ENCODE peak calls at places on chromosomes 13 and 19, in five cellular contexts. One of them, this sample, is unnamed.

GRCh38 chr13:72760189-72760588 is 21.5 kb downstream of the DIS3 start:
- DNase-seq in IMR-90: no peak
- DNase-seq in colonic mucosa: no peak
- DNase-seq in CD8-positive, alpha-beta T cell: no peak
- DNase-seq in H9: no peak
- DNase-seq in this sample: no peak

GRCh38 chr19:41928754-41929535 is 696 bp upstream of the ERFL start:
- DNase-seq in colonic mucosa: peak; percentile 47
- DNase-seq in H9: no peak
- DNase-seq in CD8-positive, alpha-beta T cell: no peak
- DNase-seq in IMR-90: no peak
- DNase-seq in this sample: no peak

GRCh38 chr19:34184880-34185491 is 12.7 kb downstream of the LSM14A start:
- DNase-seq in IMR-90: no peak
- DNase-seq in colonic mucosa: no peak
- DNase-seq in CD8-positive, alpha-beta T cell: peak; percentile 9
- DNase-seq in H9: no peak
- DNase-seq in this sample: no peak

GRCh38 chr19:50815443-50815842 is 8.1 kb downstream of the KLK1 start:
- DNase-seq in colonic mucosa: no peak
- DNase-seq in CD8-positive, alpha-beta T cell: no peak
- DNase-seq in H9: no peak
- DNase-seq in IMR-90: no peak
- DNase-seq in this sample: no peak

GRCh38 chr19:40539070-40539469 is 37.6 kb upstream of the SHKBP1 start:
- DNase-seq in CD8-positive, alpha-beta T cell: no peak
- DNase-seq in H9: no peak
- DNase-seq in colonic mucosa: no peak
- DNase-seq in IMR-90: no peak
- DNase-seq in this sample: no peak

GRCh38 chr19:50658438-50659317 is 9.4 kb downstream of the C19orf81 start:
- DNase-seq in colonic mucosa: peak; percentile 49
- DNase-seq in H9: peak; percentile 94
- DNase-seq in CD8-positive, alpha-beta T cell: peak; percentile 67
- DNase-seq in IMR-90: peak; percentile 64
- DNase-seq in this sample: peak; percentile 16

GRCh38 chr13:96403241-96403640 is 313.3 kb downstream of the HS6ST3 start:
- DNase-seq in H9: no peak
- DNase-seq in IMR-90: no peak
- DNase-seq in colonic mucosa: no peak
- DNase-seq in CD8-positive, alpha-beta T cell: no peak
- DNase-seq in this sample: no peak

GRCh38 chr19:13302521-13303270 is 152.5 kb downstream of the IER2 start:
- DNase-seq in H9: no peak
- DNase-seq in colonic mucosa: no peak
- DNase-seq in CD8-positive, alpha-beta T cell: no peak
- DNase-seq in IMR-90: no peak
- DNase-seq in this sample: no peak

GRCh38 chr13:39684531-39685137 is 29.2 kb downstream of the COG6 start:
- DNase-seq in H9: no peak
- DNase-seq in colonic mucosa: no peak
- DNase-seq in IMR-90: peak; percentile 65
- DNase-seq in CD8-positive, alpha-beta T cell: no peak
- DNase-seq in this sample: no peak

GRCh38 chr19:14519860-14520407 is 1.7 kb upstream of the DNAJB1 start:
- DNase-seq in IMR-90: peak; percentile 88
- DNase-seq in H9: no peak
- DNase-seq in CD8-positive, alpha-beta T cell: no peak
- DNase-seq in colonic mucosa: peak; percentile 53
- DNase-seq in this sample: no peak

GRCh38 chr19:10299545-10300458 is 9.8 kb downstream of the ZGLP1 start:
- DNase-seq in H9: no peak
- DNase-seq in CD8-positive, alpha-beta T cell: no peak
- DNase-seq in IMR-90: no peak
- DNase-seq in colonic mucosa: no peak
- DNase-seq in this sample: no peak

GRCh38 chr13:75489502-75490263 is 7.7 kb upstream of the TBC1D4 start:
- DNase-seq in IMR-90: peak; percentile 69
- DNase-seq in H9: no peak
- DNase-seq in colonic mucosa: peak; percentile 43
- DNase-seq in CD8-positive, alpha-beta T cell: no peak
- DNase-seq in this sample: no peak

GRCh38 chr13:95153647-95154405 is 147.4 kb downstream of the ABCC4 start:
- DNase-seq in H9: no peak
- DNase-seq in CD8-positive, alpha-beta T cell: no peak
- DNase-seq in IMR-90: peak; percentile 21
- DNase-seq in colonic mucosa: no peak
- DNase-seq in this sample: no peak

GRCh38 chr13:78317030-78317429 is 286.3 kb downstream of the POU4F1 start:
- DNase-seq in CD8-positive, alpha-beta T cell: no peak
- DNase-seq in IMR-90: no peak
- DNase-seq in H9: no peak
- DNase-seq in colonic mucosa: no peak
- DNase-seq in this sample: no peak
- TF ChIP-seq CTCF in CD8-positive, alpha-beta T cell: no peak
- TF ChIP-seq CTCF in IMR-90: no peak
- TF ChIP-seq CTCF in H9: peak; percentile 62
- TF ChIP-seq CTCF in colonic mucosa: peak; percentile 12
- TF ChIP-seq CTCF in this sample: no peak

DNA sequence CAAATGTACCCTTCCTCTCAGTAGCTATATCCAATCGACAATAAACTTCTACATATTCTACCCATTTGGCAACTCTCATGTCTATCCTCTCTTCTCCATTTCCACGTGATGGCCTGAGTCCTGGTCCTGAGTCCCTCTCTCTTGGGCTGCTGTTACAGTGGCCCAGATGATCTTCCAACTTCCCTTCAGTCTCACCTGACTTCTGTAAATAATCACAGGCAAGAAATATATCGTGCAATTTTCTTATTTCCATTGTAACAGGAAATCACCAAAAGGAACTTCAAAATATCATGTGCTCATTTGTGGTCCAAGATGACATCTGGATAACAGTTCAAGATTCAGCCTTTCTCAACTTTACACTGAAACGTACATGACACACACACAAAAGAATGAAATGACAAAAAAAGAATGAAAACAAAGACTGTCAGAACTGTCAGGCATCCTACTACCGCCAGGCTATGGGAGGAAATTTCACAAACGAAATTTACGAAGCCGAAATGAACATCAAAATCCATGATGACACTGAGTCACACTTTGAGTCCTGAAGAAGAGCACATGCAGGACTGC is 22.0 kb upstream of the RAP2A start:
- DNase-seq in IMR-90: no peak
- DNase-seq in colonic mucosa: no peak
- DNase-seq in H9: no peak
- DNase-seq in CD8-positive, alpha-beta T cell: no peak
- DNase-seq in this sample: no peak
- TF ChIP-seq CTCF in IMR-90: no peak
- TF ChIP-seq CTCF in colonic mucosa: no peak
- TF ChIP-seq CTCF in H9: no peak
- TF ChIP-seq CTCF in CD8-positive, alpha-beta T cell: no peak
- TF ChIP-seq CTCF in this sample: no peak

DNA sequence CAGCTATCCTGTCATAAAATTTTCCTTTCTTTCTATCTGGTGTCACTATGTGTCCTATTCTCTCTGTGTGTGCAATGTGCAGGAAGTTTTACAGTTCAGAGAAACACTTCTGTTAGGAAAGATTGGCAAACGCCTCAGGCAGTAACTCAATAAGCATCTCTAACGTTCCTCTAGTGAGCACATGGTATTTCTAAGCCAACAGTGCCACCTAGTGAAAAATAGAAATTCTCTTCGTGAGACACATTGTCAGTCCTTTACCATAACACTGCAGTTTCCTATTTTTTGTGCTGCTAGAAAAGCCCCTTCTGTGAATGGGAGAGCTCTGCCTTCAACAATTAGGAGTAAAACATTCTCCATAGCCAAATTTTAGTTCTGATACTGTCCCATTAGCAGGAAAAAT is 50.7 kb downstream of the ZNF723 start:
- DNase-seq in CD8-positive, alpha-beta T cell: no peak
- DNase-seq in colonic mucosa: no peak
- DNase-seq in IMR-90: peak; percentile 13
- DNase-seq in H9: no peak
- DNase-seq in this sample: no peak
- TF ChIP-seq CTCF in CD8-positive, alpha-beta T cell: no peak
- TF ChIP-seq CTCF in colonic mucosa: no peak
- TF ChIP-seq CTCF in IMR-90: peak; percentile 28
- TF ChIP-seq CTCF in H9: peak; percentile 55
- TF ChIP-seq CTCF in this sample: no peak

GRCh38 chr13:20711301-20712044 is 8.0 kb downstream of the IL17D start:
- DNase-seq in CD8-positive, alpha-beta T cell: no peak
- DNase-seq in IMR-90: no peak
- DNase-seq in H9: peak; percentile 79
- DNase-seq in colonic mucosa: no peak
- DNase-seq in this sample: no peak
- TF ChIP-seq CTCF in CD8-positive, alpha-beta T cell: no peak
- TF ChIP-seq CTCF in IMR-90: no peak
- TF ChIP-seq CTCF in H9: peak; percentile 42
- TF ChIP-seq CTCF in colonic mucosa: no peak
- TF ChIP-seq CTCF in this sample: no peak

DNA sequence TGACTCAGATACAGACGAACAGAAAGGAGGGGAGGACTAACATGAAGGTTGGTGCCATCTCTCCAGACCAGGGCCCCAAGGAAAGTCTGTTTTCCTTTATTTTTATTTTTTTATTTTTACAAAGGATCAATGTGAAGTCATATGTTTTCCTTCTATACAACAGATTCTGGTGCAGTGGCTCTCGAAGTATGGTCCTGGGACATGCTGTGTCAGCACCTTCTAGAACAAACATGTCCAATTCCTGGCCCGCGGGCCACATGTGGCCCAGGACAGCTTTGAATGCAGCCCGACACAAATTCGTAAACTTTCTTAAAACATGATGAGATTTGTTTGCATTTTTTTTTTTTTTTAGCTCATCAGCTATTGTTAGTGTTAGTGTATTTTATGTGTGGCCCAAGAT is 174.7 kb downstream of the FLT1 start:
- DNase-seq in colonic mucosa: no peak
- DNase-seq in H9: no peak
- DNase-seq in CD8-positive, alpha-beta T cell: no peak
- DNase-seq in IMR-90: no peak
- DNase-seq in this sample: no peak
- TF ChIP-seq CTCF in colonic mucosa: no peak
- TF ChIP-seq CTCF in H9: no peak
- TF ChIP-seq CTCF in CD8-positive, alpha-beta T cell: no peak
- TF ChIP-seq CTCF in IMR-90: no peak
- TF ChIP-seq CTCF in this sample: no peak